ENCODE peak calls at places on chromosomes 5 and 9, in five cellular contexts. N, Q, T, W and X are unnamed samples.

GRCh38 chr5:131740477-131740876 is 56.3 kb downstream of the FNIP1 start:
- DNase-seq in N (no peak), Q (no peak), T (no peak), W (no peak), X (no peak)

GRCh38 chr5:5523066-5523505 is 100.6 kb downstream of the ICE1 start:
- DNase-seq in N (no peak), Q (no peak), T (no peak), W (peak; percentile 32), X (no peak)

GRCh38 chr5:145943674-145944121 is 7.3 kb downstream of the SH3RF2 start:
- DNase-seq in N (no peak), Q (peak; percentile 64), T (peak; percentile 90), W (peak; percentile 33), X (peak; percentile 34)

GRCh38 chr5:139905401-139905800 is 109.8 kb downstream of the PSD2 start:
- DNase-seq in N (no peak), Q (no peak), T (no peak), W (no peak), X (no peak)

GRCh38 chr5:7250004-7250403 is 145.9 kb upstream of the ADCY2 start:
- DNase-seq in N (no peak), Q (no peak), T (no peak), W (no peak), X (no peak)

GRCh38 chr5:39211773-39212172 is 7.6 kb downstream of the FYB1 start:
- DNase-seq in N (no peak), Q (no peak), T (no peak), W (no peak), X (no peak)

GRCh38 chr5:134051305-134051704 is 46.5 kb upstream of the VDAC1 start:
- DNase-seq in N (no peak), Q (no peak), T (peak; percentile 76), W (no peak), X (no peak)

GRCh38 chr5:170565077-170565476 is 61.3 kb downstream of the KCNIP1 start:
- DNase-seq in N (no peak), Q (peak; percentile 18), T (no peak), W (no peak), X (no peak)

GRCh38 chr5:102715405-102715804 is 39.7 kb upstream of the PAM start:
- DNase-seq in N (peak; percentile 53), Q (no peak), T (peak; percentile 84), W (no peak), X (no peak)

GRCh38 chr5:92309336-92309991 is 926.3 kb upstream of the ARRDC3 start:
- DNase-seq in N (no peak), Q (no peak), T (peak; percentile 40), W (peak; percentile 48), X (no peak)

GRCh38 chr5:114729986-114730385 is 368.1 kb downstream of the KCNN2 start:
- DNase-seq in N (no peak), Q (no peak), T (no peak), W (no peak), X (no peak)

GRCh38 chr9:72665421-72665820 is 144.0 kb downstream of the TMC1 start:
- DNase-seq in N (no peak), Q (no peak), T (peak; percentile 87), W (peak; percentile 19), X (no peak)

GRCh38 chr5:94577466-94578245 is 40.7 kb downstream of the KIAA0825 start:
- DNase-seq in N (no peak), Q (no peak), T (no peak), W (no peak), X (no peak)

GRCh38 chr5:103014983-103015382 is 105.0 kb downstream of the GIN1 start:
- DNase-seq in N (peak; percentile 48), Q (no peak), T (no peak), W (no peak), X (no peak)

GRCh38 chr9:90580576-90580975 is 62.0 kb downstream of the DIRAS2 start:
- DNase-seq in N (no peak), Q (no peak), T (no peak), W (no peak), X (no peak)

GRCh38 chr5:53545744-53546143 is 14.7 kb upstream of the NDUFS4 start:
- DNase-seq in N (no peak), Q (no peak), T (no peak), W (no peak), X (no peak)

GRCh38 chr5:2019716-2020115 is 137.0 kb upstream of the IRX4 start:
- DNase-seq in N (no peak), Q (no peak), T (no peak), W (no peak), X (no peak)

GRCh38 chr9:4850611-4851010 is 57.9 kb downstream of the RCL1 start:
- DNase-seq in N (no peak), Q (peak; percentile 12), T (no peak), W (no peak), X (no peak)

GRCh38 chr5:105640328-105640727 is 2030.4 kb downstream of the EFNA5 start:
- DNase-seq in N (no peak), Q (no peak), T (no peak), W (no peak), X (no peak)

GRCh38 chr9:80294955-80295354 is 723.2 kb downstream of the TLE4 start:
- DNase-seq in N (no peak), Q (no peak), T (no peak), W (no peak), X (no peak)

GRCh38 chr9:129717991-129718390 is 34.9 kb downstream of the PTGES start:
- DNase-seq in N (no peak), Q (no peak), T (no peak), W (no peak), X (no peak)

GRCh38 chr9:129720865-129721545 is 31.8 kb downstream of the PTGES start:
- DNase-seq in N (no peak), Q (no peak), T (no peak), W (peak; percentile 36), X (no peak)

GRCh38 chr9:129718647-129719046 is 34.2 kb downstream of the PTGES start:
- DNase-seq in N (no peak), Q (no peak), T (no peak), W (no peak), X (no peak)

GRCh38 chr9:129720181-129720864 is 32.5 kb downstream of the PTGES start:
- DNase-seq in N (no peak), Q (no peak), T (no peak), W (peak; percentile 36), X (no peak)

DNA sequence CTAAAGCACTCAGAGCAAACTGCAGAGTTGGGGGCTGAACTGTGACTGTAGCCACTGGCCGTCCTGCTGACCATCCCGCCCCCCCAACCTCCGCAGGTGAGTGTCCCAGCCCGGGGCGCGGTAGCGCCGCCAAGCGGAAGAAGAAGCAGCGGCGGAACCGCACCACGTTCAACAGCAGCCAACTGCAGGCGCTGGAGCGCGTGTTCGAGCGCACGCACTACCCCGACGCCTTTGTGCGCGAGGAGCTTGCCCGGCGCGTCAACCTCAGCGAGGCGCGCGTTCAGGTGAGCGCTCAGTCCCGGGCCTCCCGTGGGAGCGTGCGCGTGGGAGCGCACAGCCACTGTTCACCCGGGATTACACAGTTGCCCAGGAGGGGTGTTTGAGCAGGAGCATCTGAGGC is 33.7 kb downstream of the PTGES start:
- DNase-seq in N (no peak), Q (no peak), T (no peak), W (no peak), X (no peak)
- TF ChIP-seq CTCF in N (no peak), Q (no peak), T (peak; percentile 10), W (no peak), X (no peak)

GRCh38 chr9:111525056-111525977 is at the start of gene ZNF483:
- DNase-seq in N (peak; percentile 32), Q (peak; percentile 80), T (peak; percentile 86), W (peak; percentile 89), X (peak; percentile 59)
- TF ChIP-seq CTCF in N (no peak), Q (no peak), T (no peak), W (no peak), X (no peak)

GRCh38 chr5:72244862-72245371 is 75.1 kb downstream of the MRPS27 start:
- DNase-seq in N (no peak), Q (peak; percentile 25), T (peak; percentile 30), W (peak; percentile 70), X (no peak)
- TF ChIP-seq CTCF in N (peak; percentile 56), Q (peak; percentile 34), T (peak; percentile 48), W (peak; percentile 47), X (no peak)

DNA sequence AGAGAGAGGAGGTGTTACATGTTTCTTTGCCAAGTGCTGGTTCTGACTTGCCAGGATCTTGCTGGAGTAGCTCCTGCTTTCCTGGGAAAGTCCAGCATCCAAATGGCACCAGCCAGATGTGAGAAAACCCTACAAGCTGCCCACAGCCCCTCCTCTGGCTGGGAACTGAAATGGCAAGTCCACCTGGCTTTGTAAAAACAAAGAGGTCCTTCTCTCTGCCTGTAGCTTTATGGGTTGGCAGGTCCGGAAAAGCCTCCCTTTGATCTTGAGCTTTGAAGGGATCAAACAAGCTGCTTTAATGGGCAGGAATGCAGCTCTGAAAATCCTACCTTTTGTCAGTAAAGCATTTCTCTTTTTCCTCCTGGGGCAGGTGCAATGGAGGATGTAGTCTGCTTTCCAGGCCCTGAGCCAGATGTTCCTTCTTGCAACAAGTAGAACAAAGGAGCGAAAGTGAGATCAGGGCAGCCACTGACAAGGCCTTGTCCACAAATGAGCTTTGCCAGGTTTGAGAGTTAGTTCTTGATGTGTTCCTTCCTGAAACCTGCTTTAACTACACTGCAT is 456.7 kb downstream of the ZNF608 start:
- DNase-seq in N (no peak), Q (peak; percentile 95), T (peak; percentile 75), W (no peak), X (no peak)
- TF ChIP-seq CTCF in N (no peak), Q (peak; percentile 41), T (peak; percentile 34), W (no peak), X (no peak)